ENCODE peak calls at places on chromosomes 5 and 9, in four cellular contexts. Z, M, Y and D are unnamed samples.

GRCh38 chr5:174571662-174572397 is 152.6 kb upstream of the MSX2 start:
- DNase-seq in Z (no peak), M (peak), Y (peak), D (peak)

GRCh38 chr5:169300468-169301385 is at the start of gene SLIT3:
- DNase-seq in Z (no peak), M (peak), Y (peak), D (peak)

GRCh38 chr5:156497816-156498215 is 170.9 kb downstream of the SGCD start:
- DNase-seq in Z (no peak), M (no peak), Y (peak), D (peak)

GRCh38 chr9:3576358-3576757 is 50.6 kb upstream of the RFX3 start:
- DNase-seq in Z (peak), M (no peak), Y (no peak), D (no peak)

GRCh38 chr5:83474986-83475385 is 3.4 kb downstream of the VCAN start:
- DNase-seq in Z (no peak), M (no peak), Y (no peak), D (no peak)

GRCh38 chr9:1083325-1083913 is 33.3 kb downstream of the DMRT2 start:
- DNase-seq in Z (peak), M (no peak), Y (no peak), D (no peak)

GRCh38 chr5:155260798-155261197 is 247.2 kb downstream of the KIF4B start:
- DNase-seq in Z (peak), M (no peak), Y (no peak), D (no peak)

GRCh38 chr5:39200081-39200480 is 19.3 kb downstream of the FYB1 start:
- DNase-seq in Z (no peak), M (no peak), Y (no peak), D (no peak)

GRCh38 chr5:150153957-150154617 is 1.6 kb downstream of the PDGFRB start:
- DNase-seq in Z (peak), M (no peak), Y (peak), D (peak)

GRCh38 chr9:6188906-6189305 is 26.7 kb upstream of the IL33 start:
- DNase-seq in Z (no peak), M (no peak), Y (no peak), D (no peak)

GRCh38 chr9:92142329-92142728 is 27.1 kb upstream of the SPTLC1 start:
- DNase-seq in Z (no peak), M (no peak), Y (no peak), D (no peak)

GRCh38 chr9:116209406-116210116 is 56.0 kb downstream of the PAPPA start:
- DNase-seq in Z (no peak), M (no peak), Y (no peak), D (no peak)

GRCh38 chr9:92725266-92725545 is 39.4 kb downstream of the BICD2 start:
- DNase-seq in Z (no peak), M (no peak), Y (no peak), D (no peak)

GRCh38 chr5:169786219-169786618 is 149.1 kb downstream of the DOCK2 start:
- DNase-seq in Z (no peak), M (no peak), Y (no peak), D (no peak)

GRCh38 chr5:174996941-174997340 is 272.6 kb downstream of the MSX2 start:
- DNase-seq in Z (no peak), M (no peak), Y (no peak), D (no peak)

GRCh38 chr5:9861664-9862256 is 231.6 kb upstream of the TAS2R1 start:
- DNase-seq in Z (no peak), M (peak), Y (peak), D (no peak)

GRCh38 chr5:150428106-150428876 is 15.6 kb upstream of the CD74 start:
- DNase-seq in Z (no peak), M (no peak), Y (no peak), D (peak)

GRCh38 chr5:90347462-90347861 is 62.1 kb downstream of the CETN3 start:
- DNase-seq in Z (no peak), M (no peak), Y (no peak), D (no peak)

GRCh38 chr5:143195496-143195895 is 208.0 kb downstream of the NR3C1 start:
- DNase-seq in Z (peak), M (no peak), Y (peak), D (no peak)

GRCh38 chr9:79917417-79917816 is 345.7 kb downstream of the TLE4 start:
- DNase-seq in Z (no peak), M (no peak), Y (no peak), D (no peak)

GRCh38 chr5:9544056-9544455 is 1.8 kb downstream of the SEMA5A start:
- DNase-seq in Z (no peak), M (no peak), Y (peak), D (no peak)

GRCh38 chr5:96572864-96573512 is 89.2 kb upstream of the CAST start:
- DNase-seq in Z (peak), M (peak), Y (peak), D (peak)

GRCh38 chr5:73280821-73281746 is 108.1 kb downstream of the TMEM174 start:
- DNase-seq in Z (no peak), M (peak), Y (peak), D (peak)

GRCh38 chr5:145407300-145408047 is 427.7 kb downstream of the PRELID2 start:
- DNase-seq in Z (no peak), M (no peak), Y (no peak), D (no peak)

GRCh38 chr5:76422742-76423141 is 19.7 kb downstream of the IQGAP2 start:
- DNase-seq in Z (no peak), M (no peak), Y (no peak), D (no peak)

GRCh38 chr5:80231243-80231642 is 24.6 kb downstream of the SERINC5 start:
- DNase-seq in Z (no peak), M (peak), Y (peak), D (peak)

GRCh38 chr9:81585191-81585763 is 104.1 kb downstream of the TLE1 start:
- DNase-seq in Z (no peak), M (no peak), Y (no peak), D (no peak)

GRCh38 chr9:16210440-16210839 is 657.6 kb downstream of the CCDC171 start:
- DNase-seq in Z (no peak), M (no peak), Y (no peak), D (no peak)

GRCh38 chr5:159904874-159905273 is 11.4 kb upstream of the ADRA1B start:
- DNase-seq in Z (no peak), M (no peak), Y (no peak), D (no peak)

GRCh38 chr5:14263700-14264099 is 120.6 kb downstream of the TRIO start:
- DNase-seq in Z (no peak), M (no peak), Y (no peak), D (no peak)

GRCh38 chr5:113663879-113664278 is 150.4 kb downstream of the YTHDC2 start:
- DNase-seq in Z (peak), M (no peak), Y (peak), D (peak)

GRCh38 chr9:750264-750967 is 91.1 kb upstream of the DMRT1 start:
- DNase-seq in Z (peak), M (no peak), Y (no peak), D (no peak)

GRCh38 chr9:75797181-75797580 is 93.3 kb upstream of the PCSK5 start:
- DNase-seq in Z (no peak), M (no peak), Y (no peak), D (no peak)

GRCh38 chr9:93575706-93576295 is 583 bp upstream of the PHF2 start:
- DNase-seq in Z (peak), M (no peak), Y (peak), D (peak)

GRCh38 chr5:117623042-117623815 is 1048.6 kb upstream of the SEMA6A start:
- DNase-seq in Z (no peak), M (no peak), Y (peak), D (peak)

GRCh38 chr5:103526164-103526915 is 36.2 kb downstream of the NUDT12 start:
- DNase-seq in Z (no peak), M (peak), Y (no peak), D (no peak)

GRCh38 chr5:89638871-89639270 is 755.9 kb upstream of the MEF2C start:
- DNase-seq in Z (no peak), M (no peak), Y (no peak), D (no peak)

GRCh38 chr9:15831384-15831783 is 278.5 kb downstream of the CCDC171 start:
- DNase-seq in Z (no peak), M (no peak), Y (no peak), D (no peak)

GRCh38 chr9:20197976-20198685 is 409.3 kb upstream of the SLC24A2 start:
- DNase-seq in Z (no peak), M (no peak), Y (no peak), D (no peak)

DNA sequence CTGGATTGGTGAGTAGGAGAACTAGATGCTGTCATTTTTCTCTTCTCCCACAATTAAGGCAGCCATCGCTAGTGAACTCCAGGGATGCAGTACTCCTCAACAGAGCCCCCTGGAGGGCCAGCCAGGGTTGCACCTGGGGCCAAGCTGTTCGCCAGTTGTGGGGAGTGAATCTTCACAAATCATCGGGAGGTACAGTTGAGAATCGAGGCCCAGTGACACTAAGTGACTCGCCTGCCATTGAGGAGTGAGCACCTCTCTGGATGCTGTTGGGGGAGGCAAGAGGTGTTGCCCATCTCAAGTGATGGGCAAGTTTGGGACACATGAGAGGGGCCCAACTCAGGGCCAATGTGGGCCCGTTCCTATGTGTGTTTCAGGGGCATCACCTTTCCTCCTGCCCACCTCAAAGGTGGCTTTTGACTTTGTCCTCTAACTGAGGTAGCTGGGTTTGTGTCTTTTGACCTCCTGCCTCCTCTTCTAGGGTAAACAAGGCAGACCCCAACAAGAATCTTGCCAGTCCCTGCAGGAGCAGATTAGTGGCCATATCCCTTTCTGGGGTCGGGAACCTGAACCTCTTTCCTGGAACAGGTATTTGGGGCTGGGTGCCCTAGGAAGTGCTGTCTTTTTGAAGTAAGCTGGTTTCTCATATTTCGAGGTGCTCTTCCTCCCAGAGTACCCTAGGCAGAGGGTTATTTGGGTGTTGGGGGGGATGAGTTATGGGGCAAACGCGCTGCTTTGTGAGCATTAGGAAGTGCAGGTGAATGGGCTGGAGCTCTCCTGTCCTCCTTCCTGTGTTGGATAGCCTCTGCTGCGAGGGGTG is 181.2 kb downstream of the MACROH2A1 start:
- DNase-seq in Z (peak), M (no peak), Y (no peak), D (no peak)
- TF ChIP-seq CTCF in Z (peak), M (no peak), Y (no peak), D (peak)

GRCh38 chr5:1343315-1343751 is 1.6 kb downstream of the CLPTM1L start:
- DNase-seq in Z (no peak), M (no peak), Y (no peak), D (no peak)
- H3K4me3 ChIP-seq in Z (peak), M (peak), Y (no peak), D (no peak)

GRCh38 chr9:23582836-23583235 is 243.2 kb downstream of the ELAVL2 start:
- DNase-seq in Z (no peak), M (no peak), Y (no peak), D (peak)

GRCh38 chr9:23587433-23587832 is 238.6 kb downstream of the ELAVL2 start:
- DNase-seq in Z (no peak), M (no peak), Y (no peak), D (peak)

GRCh38 chr9:23586906-23587305 is 239.1 kb downstream of the ELAVL2 start:
- DNase-seq in Z (peak), M (no peak), Y (no peak), D (no peak)

GRCh38 chr9:23590601-23591000 is 235.4 kb downstream of the ELAVL2 start:
- DNase-seq in Z (peak), M (no peak), Y (no peak), D (peak)

DNA sequence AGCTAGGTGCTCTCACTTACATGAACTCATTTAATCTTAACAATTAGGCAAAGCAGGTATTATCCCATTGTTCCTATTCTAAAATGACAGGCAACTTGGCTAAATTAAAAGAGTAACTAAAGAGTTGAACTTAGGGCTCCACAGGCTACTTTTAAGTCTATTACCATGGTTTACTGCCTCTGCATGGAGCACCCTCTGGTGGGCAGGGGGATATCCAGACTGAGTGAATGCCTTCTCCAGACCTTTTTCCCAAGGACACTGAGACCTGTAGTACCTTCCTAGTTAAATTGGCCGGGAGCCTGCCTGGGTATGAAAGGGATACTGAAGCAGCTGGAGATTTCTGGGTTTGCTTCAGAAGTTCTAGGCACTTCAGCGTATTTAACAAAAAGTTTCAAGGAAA is 238.1 kb downstream of the ELAVL2 start:
- DNase-seq in Z (no peak), M (no peak), Y (no peak), D (no peak)
- TF ChIP-seq CTCF in Z (no peak), M (no peak), Y (no peak), D (no peak)

GRCh38 chr5:93123127-93123526 is 457.9 kb downstream of the NR2F1-AS1 start:
- DNase-seq in Z (no peak), M (no peak), Y (no peak), D (no peak)
- H3K4me3 ChIP-seq in Z (no peak), M (no peak), Y (no peak), D (no peak)

DNA sequence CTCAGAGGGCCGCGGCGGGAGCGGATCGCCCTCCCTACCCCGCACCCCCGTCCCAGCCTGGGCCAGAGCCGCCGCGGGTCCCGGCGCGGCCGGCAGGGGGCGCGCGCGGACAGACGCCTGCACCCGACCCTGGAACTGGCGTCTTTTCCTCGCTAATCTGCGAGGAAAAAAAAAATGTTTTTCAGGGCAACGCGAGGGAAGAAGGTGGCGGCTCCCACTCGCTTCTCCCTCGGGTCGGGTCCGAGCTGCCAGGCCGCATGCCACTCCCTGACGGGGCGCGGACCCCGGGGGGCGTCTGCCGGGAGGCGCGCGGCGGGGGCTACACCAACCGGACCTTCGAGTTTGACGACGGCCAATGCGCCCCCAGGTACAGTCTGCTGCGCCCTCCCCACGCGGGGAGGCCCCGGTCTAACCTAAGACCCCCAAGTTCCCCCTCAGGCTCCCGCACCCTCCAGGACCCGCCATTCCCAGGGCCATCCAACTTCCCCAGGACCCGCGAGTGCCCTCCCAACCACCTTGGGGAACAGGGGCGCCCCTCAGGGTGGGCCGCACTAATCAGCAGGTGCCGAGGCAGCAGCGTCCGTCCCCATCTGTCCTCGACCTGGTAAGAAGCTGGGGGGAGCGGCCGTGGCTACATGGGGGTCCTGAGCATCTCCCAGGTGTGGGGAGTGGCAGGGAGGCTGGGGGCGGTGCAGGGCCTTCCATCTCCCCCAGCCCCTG is at the start of gene KCNT1:
- DNase-seq in Z (peak), M (no peak), Y (peak), D (peak)
- TF ChIP-seq CTCF in Z (peak), M (peak), Y (peak), D (peak)

GRCh38 chr9:110578896-110579752 is at the start of gene SVEP1:
- DNase-seq in Z (no peak), M (no peak), Y (peak), D (peak)
- H3K4me3 ChIP-seq in Z (no peak), M (peak), Y (peak), D (peak)

GRCh38 chr9:105188746-105189145 is 55.7 kb upstream of the SLC44A1 start:
- DNase-seq in Z (peak), M (no peak), Y (no peak), D (no peak)
- TF ChIP-seq CTCF in Z (no peak), M (no peak), Y (no peak), D (no peak)

GRCh38 chr5:141412853-141413539 is at the start of gene PCDHGA10:
- DNase-seq in Z (peak), M (no peak), Y (peak), D (peak)
- H3K4me3 ChIP-seq in Z (peak), M (peak), Y (peak), D (peak)

GRCh38 chr9:109249615-109250014 is 71.2 kb downstream of the EPB41L4B start:
- DNase-seq in Z (no peak), M (no peak), Y (no peak), D (no peak)
- TF ChIP-seq CTCF in Z (no peak), M (no peak), Y (no peak), D (peak)

GRCh38 chr9:27276182-27277030 is 20.5 kb downstream of the EQTN start:
- DNase-seq in Z (peak), M (no peak), Y (peak), D (peak)
- H3K4me3 ChIP-seq in Z (no peak), M (no peak), Y (no peak), D (no peak)